ENCODE peak calls at places on chromosomes 16 and 17, in four cellular contexts. One of them, this sample, is unnamed.

GRCh38 chr17:29212094-29212631 is 32.0 kb upstream of the MYO18A start:
- DNase-seq in HepG2: no peak
- DNase-seq in GM12878: no peak
- DNase-seq in K562: no peak
- DNase-seq in this sample: no peak

GRCh38 chr16:28927815-28928214 is 2.8 kb upstream of the RABEP2 start:
- DNase-seq in HepG2: no peak
- DNase-seq in GM12878: no peak
- DNase-seq in K562: no peak
- DNase-seq in this sample: no peak

GRCh38 chr16:814974-815373 is 14.4 kb upstream of the GNG13 start:
- DNase-seq in HepG2: no peak
- DNase-seq in GM12878: no peak
- DNase-seq in K562: no peak
- DNase-seq in this sample: no peak

GRCh38 chr16:75535901-75536300 is at the start of gene CHST5:
- DNase-seq in HepG2: no peak
- DNase-seq in GM12878: no peak
- DNase-seq in K562: no peak
- DNase-seq in this sample: no peak

GRCh38 chr17:18980682-18981384 is 23.7 kb downstream of the FAM83G start:
- DNase-seq in HepG2: peak; percentile 60
- DNase-seq in GM12878: no peak
- DNase-seq in K562: no peak
- DNase-seq in this sample: no peak

GRCh38 chr17:18371455-18371854 is 6.1 kb upstream of the EVPLL start:
- DNase-seq in HepG2: no peak
- DNase-seq in GM12878: peak; percentile 20
- DNase-seq in K562: no peak
- DNase-seq in this sample: no peak

GRCh38 chr17:21345236-21345635 is 30.9 kb upstream of the KCNJ12 start:
- DNase-seq in HepG2: no peak
- DNase-seq in GM12878: no peak
- DNase-seq in K562: no peak
- DNase-seq in this sample: no peak

GRCh38 chr16:84357191-84357651 is 11.1 kb upstream of the ATP2C2 start:
- DNase-seq in HepG2: no peak
- DNase-seq in K562: no peak
- DNase-seq in GM12878: no peak
- DNase-seq in this sample: no peak

GRCh38 chr17:4199818-4200402 is 56.9 kb downstream of the CYB5D2 start:
- DNase-seq in HepG2: peak; percentile 36
- DNase-seq in K562: peak; percentile 51
- DNase-seq in GM12878: no peak
- DNase-seq in this sample: peak; percentile 46

GRCh38 chr17:63364387-63364786 is 81.7 kb downstream of the CYB561 start:
- DNase-seq in HepG2: no peak
- DNase-seq in GM12878: no peak
- DNase-seq in K562: no peak
- DNase-seq in this sample: no peak
- TF ChIP-seq NR2C2 in HepG2: no peak
- TF ChIP-seq NR2C2 in GM12878: no peak
- TF ChIP-seq NR2C2 in K562: no peak
- TF ChIP-seq NR2C2 in this sample: no peak

GRCh38 chr17:79097226-79098055 is 22.8 kb downstream of the ENGASE start:
- DNase-seq in HepG2: no peak
- DNase-seq in K562: peak; percentile 82
- DNase-seq in GM12878: no peak
- DNase-seq in this sample: peak; percentile 65

GRCh38 chr17:79094261-79094660 is 19.6 kb downstream of the ENGASE start:
- DNase-seq in K562: no peak
- DNase-seq in HepG2: no peak
- DNase-seq in GM12878: no peak
- DNase-seq in this sample: no peak

GRCh38 chr17:79098282-79098867 is 23.8 kb downstream of the ENGASE start:
- DNase-seq in HepG2: no peak
- DNase-seq in GM12878: no peak
- DNase-seq in K562: no peak
- DNase-seq in this sample: peak; percentile 47

GRCh38 chr17:79093270-79093669 is 18.6 kb downstream of the ENGASE start:
- DNase-seq in K562: no peak
- DNase-seq in GM12878: no peak
- DNase-seq in HepG2: no peak
- DNase-seq in this sample: no peak

GRCh38 chr17:79095345-79096055 is 20.9 kb downstream of the ENGASE start:
- DNase-seq in K562: no peak
- DNase-seq in GM12878: no peak
- DNase-seq in HepG2: no peak
- DNase-seq in this sample: no peak
- TF ChIP-seq ATF2 in K562: no peak
- TF ChIP-seq ATF2 in GM12878: no peak
- TF ChIP-seq ATF2 in HepG2: no peak
- TF ChIP-seq ATF2 in this sample: no peak

DNA sequence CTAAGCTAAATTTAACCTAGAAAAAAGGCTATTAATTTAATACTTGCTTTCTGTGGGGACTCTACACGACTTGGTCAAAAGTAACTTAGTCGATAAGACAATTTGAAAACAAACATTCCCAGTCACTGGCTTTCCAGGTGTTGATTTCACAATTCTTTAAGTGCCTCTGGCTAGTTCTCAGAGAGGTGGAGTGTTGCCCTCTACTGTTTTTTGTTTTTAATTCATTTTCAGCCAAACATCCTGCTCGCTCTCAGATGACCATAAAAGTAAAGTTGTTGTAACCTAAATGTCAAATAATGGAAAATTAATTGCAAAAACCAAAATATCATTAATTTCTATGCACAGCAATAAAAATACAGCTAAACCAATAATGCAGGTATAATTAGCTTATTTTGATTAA is 107.1 kb downstream of the MYO1D start:
- DNase-seq in K562: no peak
- DNase-seq in GM12878: no peak
- DNase-seq in HepG2: peak; percentile 9
- DNase-seq in this sample: no peak
- TF ChIP-seq NR2C2 in K562: no peak
- TF ChIP-seq NR2C2 in GM12878: no peak
- TF ChIP-seq NR2C2 in HepG2: no peak
- TF ChIP-seq NR2C2 in this sample: no peak

GRCh38 chr16:68490829-68491575 is 42.7 kb upstream of the SMPD3 start:
- DNase-seq in HepG2: no peak
- DNase-seq in GM12878: no peak
- DNase-seq in K562: no peak
- DNase-seq in this sample: peak; percentile 22

GRCh38 chr16:68493412-68494070 is 45.2 kb upstream of the SMPD3 start:
- DNase-seq in K562: no peak
- DNase-seq in GM12878: no peak
- DNase-seq in HepG2: no peak
- DNase-seq in this sample: no peak

GRCh38 chr16:68491576-68491950 is 43.3 kb upstream of the SMPD3 start:
- DNase-seq in K562: no peak
- DNase-seq in HepG2: no peak
- DNase-seq in GM12878: no peak
- DNase-seq in this sample: no peak

GRCh38 chr16:68492501-68493411 is 44.4 kb upstream of the SMPD3 start:
- DNase-seq in HepG2: no peak
- DNase-seq in GM12878: no peak
- DNase-seq in K562: no peak
- DNase-seq in this sample: no peak

GRCh38 chr16:68492151-68492500 is 43.8 kb upstream of the SMPD3 start:
- DNase-seq in HepG2: no peak
- DNase-seq in K562: no peak
- DNase-seq in GM12878: no peak
- DNase-seq in this sample: no peak
- TF ChIP-seq ATF2 in HepG2: no peak
- TF ChIP-seq ATF2 in K562: no peak
- TF ChIP-seq ATF2 in GM12878: no peak
- TF ChIP-seq ATF2 in this sample: no peak

GRCh38 chr16:48409839-48410610 is 24.8 kb upstream of the SIAH1 start:
- DNase-seq in GM12878: no peak
- DNase-seq in K562: no peak
- DNase-seq in HepG2: peak; percentile 93
- DNase-seq in this sample: no peak
- TF ChIP-seq NR2C2 in GM12878: no peak
- TF ChIP-seq NR2C2 in K562: no peak
- TF ChIP-seq NR2C2 in HepG2: peak; percentile 60
- TF ChIP-seq NR2C2 in this sample: no peak

GRCh38 chr17:50831430-50832064 is 3.8 kb upstream of the WFIKKN2 start:
- DNase-seq in HepG2: no peak
- DNase-seq in K562: peak; percentile 72
- DNase-seq in GM12878: no peak
- DNase-seq in this sample: no peak

GRCh38 chr17:50834126-50834785 is 1.1 kb upstream of the WFIKKN2 start:
- DNase-seq in HepG2: no peak
- DNase-seq in K562: no peak
- DNase-seq in GM12878: no peak
- DNase-seq in this sample: no peak

GRCh38 chr17:50830994-50831393 is 4.4 kb upstream of the WFIKKN2 start:
- DNase-seq in GM12878: no peak
- DNase-seq in HepG2: no peak
- DNase-seq in K562: no peak
- DNase-seq in this sample: peak; percentile 35

GRCh38 chr17:50833396-50834125 is 1.8 kb upstream of the WFIKKN2 start:
- DNase-seq in HepG2: no peak
- DNase-seq in K562: no peak
- DNase-seq in GM12878: no peak
- DNase-seq in this sample: no peak

GRCh38 chr17:50832267-50833227 is 2.8 kb upstream of the WFIKKN2 start:
- DNase-seq in K562: no peak
- DNase-seq in HepG2: no peak
- DNase-seq in GM12878: no peak
- DNase-seq in this sample: no peak
- TF ChIP-seq ATF2 in K562: no peak
- TF ChIP-seq ATF2 in HepG2: no peak
- TF ChIP-seq ATF2 in GM12878: no peak
- TF ChIP-seq ATF2 in this sample: no peak

DNA sequence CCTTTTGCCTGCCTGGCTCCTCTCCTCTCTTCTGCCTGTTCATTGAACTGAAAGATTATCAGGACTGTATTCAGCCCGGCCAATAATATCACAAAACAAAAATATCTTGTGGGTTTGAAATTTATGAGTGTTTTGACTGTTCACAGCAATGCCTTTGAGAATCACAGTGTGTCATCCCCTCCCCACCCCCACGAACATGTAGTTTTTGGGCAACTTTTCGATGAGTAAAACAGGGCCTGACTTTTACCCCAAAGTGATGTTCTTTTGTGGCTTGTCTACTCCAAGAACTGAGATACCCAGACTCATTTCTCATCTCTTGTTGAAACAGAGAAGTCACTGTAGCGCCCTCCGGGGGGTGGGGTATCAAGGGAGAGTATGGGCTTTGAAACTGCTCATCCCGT is 675.7 kb downstream of the WWOX start:
- DNase-seq in HepG2: no peak
- DNase-seq in K562: no peak
- DNase-seq in GM12878: no peak
- DNase-seq in this sample: no peak
- TF ChIP-seq NR2C2 in HepG2: no peak
- TF ChIP-seq NR2C2 in K562: no peak
- TF ChIP-seq NR2C2 in GM12878: no peak
- TF ChIP-seq NR2C2 in this sample: no peak

GRCh38 chr17:76578376-76578775 is 7.3 kb downstream of the ST6GALNAC2 start:
- DNase-seq in K562: peak; percentile 39
- DNase-seq in HepG2: no peak
- DNase-seq in GM12878: no peak
- DNase-seq in this sample: no peak

GRCh38 chr17:76579281-76579680 is 6.4 kb downstream of the ST6GALNAC2 start:
- DNase-seq in HepG2: no peak
- DNase-seq in GM12878: no peak
- DNase-seq in K562: no peak
- DNase-seq in this sample: no peak

GRCh38 chr17:76582660-76583059 is 3.0 kb downstream of the ST6GALNAC2 start:
- DNase-seq in HepG2: no peak
- DNase-seq in K562: no peak
- DNase-seq in GM12878: no peak
- DNase-seq in this sample: no peak

GRCh38 chr17:76584427-76585047 is 1.1 kb downstream of the ST6GALNAC2 start:
- DNase-seq in HepG2: no peak
- DNase-seq in K562: no peak
- DNase-seq in GM12878: no peak
- DNase-seq in this sample: peak; percentile 58

DNA sequence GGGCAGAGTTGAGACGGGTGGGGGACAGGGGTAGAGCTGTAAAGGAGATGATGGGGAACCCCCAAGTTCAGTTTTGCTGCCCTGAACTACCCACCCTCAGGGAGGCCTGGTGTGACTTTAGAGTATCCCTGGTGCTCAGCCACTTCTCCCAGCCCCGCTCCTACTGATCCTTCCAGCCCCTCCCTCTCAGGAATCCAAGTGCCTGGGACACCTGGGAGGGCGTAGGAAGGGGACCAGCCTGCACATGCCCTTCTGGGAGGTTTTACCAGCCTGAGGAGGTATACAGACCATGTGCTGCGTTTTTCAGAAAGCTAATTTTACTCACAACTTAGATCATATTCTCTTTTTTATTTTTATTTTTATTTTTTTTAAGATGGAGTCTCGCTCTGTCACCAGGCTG is 4.1 kb downstream of the ST6GALNAC2 start:
- DNase-seq in GM12878: no peak
- DNase-seq in K562: no peak
- DNase-seq in HepG2: no peak
- DNase-seq in this sample: no peak
- TF ChIP-seq ATF2 in GM12878: no peak
- TF ChIP-seq ATF2 in K562: no peak
- TF ChIP-seq ATF2 in HepG2: no peak
- TF ChIP-seq ATF2 in this sample: no peak

GRCh38 chr16:16007743-16008111 is 58.3 kb downstream of the ABCC1 start:
- DNase-seq in K562: no peak
- DNase-seq in HepG2: no peak
- DNase-seq in GM12878: peak; percentile 85
- DNase-seq in this sample: no peak
- TF ChIP-seq NR2C2 in K562: no peak
- TF ChIP-seq NR2C2 in HepG2: no peak
- TF ChIP-seq NR2C2 in GM12878: no peak
- TF ChIP-seq NR2C2 in this sample: no peak

GRCh38 chr17:36863676-36864075 is 73.6 kb upstream of the LHX1 start:
- DNase-seq in K562: no peak
- DNase-seq in GM12878: no peak
- DNase-seq in HepG2: no peak
- DNase-seq in this sample: no peak

GRCh38 chr17:36862116-36862920 is 75.0 kb upstream of the LHX1 start:
- DNase-seq in HepG2: no peak
- DNase-seq in GM12878: no peak
- DNase-seq in K562: peak; percentile 90
- DNase-seq in this sample: no peak

GRCh38 chr17:36863131-36863530 is 74.1 kb upstream of the LHX1 start:
- DNase-seq in HepG2: no peak
- DNase-seq in GM12878: no peak
- DNase-seq in K562: no peak
- DNase-seq in this sample: no peak

GRCh38 chr17:36859701-36860100 is 77.6 kb upstream of the LHX1 start:
- DNase-seq in K562: no peak
- DNase-seq in GM12878: no peak
- DNase-seq in HepG2: no peak
- DNase-seq in this sample: no peak

DNA sequence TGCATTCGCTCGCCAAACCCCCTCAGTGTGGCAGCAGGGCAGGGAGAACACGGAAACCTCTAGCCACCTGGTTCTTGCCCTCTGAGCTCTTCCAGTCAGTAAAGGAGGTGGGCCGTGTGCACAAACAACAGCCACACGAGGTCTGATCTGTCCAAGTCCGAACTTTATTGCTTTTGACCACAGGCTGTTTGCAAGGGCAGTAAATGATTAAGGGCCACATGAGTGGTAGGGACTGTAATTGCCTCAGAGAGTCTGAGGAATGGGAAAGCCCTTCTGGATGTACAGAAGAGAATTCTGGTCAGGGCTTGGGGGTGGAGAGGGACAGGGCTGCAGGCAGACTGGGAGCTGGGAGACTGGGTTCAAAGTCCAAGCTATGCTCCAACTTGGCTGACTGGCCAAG is 75.7 kb upstream of the LHX1 start:
- DNase-seq in K562: no peak
- DNase-seq in GM12878: no peak
- DNase-seq in HepG2: no peak
- DNase-seq in this sample: no peak
- TF ChIP-seq ATF2 in K562: no peak
- TF ChIP-seq ATF2 in GM12878: no peak
- TF ChIP-seq ATF2 in HepG2: no peak
- TF ChIP-seq ATF2 in this sample: no peak

This sample was measured in WTC11.